ENCODE peak calls at places on chromosomes 11 and 22, in ten cellular contexts. L is head of caudate nucleus; U is activated T-cell treated with anti-CD3 and anti-CD28 coated beads, Interleukin-2, amount 50 U/mL, for 4 hours; G is BJ; M is GM06990; Z is GM04504; Q is body of pancreas; N is NCI-H1105; I is endothelial cell; V is heart right ventricle. Y is an unnamed sample.

GRCh38 chr22:27605390-27605789 is 196.2 kb downstream of the MN1 start:
- DNase-seq in V (no peak), Q (no peak), L (no peak), Z (no peak), M (no peak), G (no peak), U (no peak), I (no peak), N (no peak), Y (no peak)

GRCh38 chr11:28834877-28835276 is 726.7 kb downstream of the METTL15 start:
- DNase-seq in Z (no peak), N (no peak), G (peak), Q (no peak), V (no peak), U (no peak), L (no peak), M (no peak), I (no peak), Y (no peak)

GRCh38 chr11:112159098-112159761 is 4.7 kb downstream of the IL18 start:
- DNase-seq in I (no peak), V (no peak), L (no peak), Z (no peak), U (no peak), M (peak), Q (no peak), G (no peak), N (no peak), Y (no peak)

GRCh38 chr11:93020248-93021088 is 51.0 kb downstream of the MTNR1B start:
- DNase-seq in M (no peak), Z (no peak), G (no peak), I (no peak), U (no peak), N (peak), Q (no peak), V (no peak), L (no peak), Y (no peak)

GRCh38 chr11:19087658-19088057 is 27.1 kb upstream of the MRGPRX2 start:
- DNase-seq in G (peak), L (no peak), Z (peak), Q (no peak), U (no peak), N (no peak), I (no peak), M (no peak), V (no peak), Y (no peak)

GRCh38 chr11:82038151-82038550 is 695.5 kb downstream of the FAM181B start:
- DNase-seq in I (no peak), M (no peak), Z (no peak), G (no peak), N (no peak), V (no peak), U (no peak), Q (no peak), L (no peak), Y (no peak)

GRCh38 chr22:39592104-39593060 is 21.8 kb downstream of the CACNA1I start:
- DNase-seq in L (no peak), I (no peak), G (peak), M (no peak), Z (peak), N (no peak), V (no peak), Q (peak), U (no peak), Y (no peak)

GRCh38 chr11:93849751-93850584 is 450 bp downstream of the VSTM5 start:
- DNase-seq in L (peak), V (peak), U (no peak), G (no peak), M (no peak), Q (peak), I (peak), Z (no peak), N (peak), Y (no peak)

GRCh38 chr22:34416321-34416900 is 496.1 kb upstream of the LARGE1 start:
- DNase-seq in Z (no peak), I (no peak), V (no peak), Q (no peak), N (no peak), U (no peak), M (no peak), L (no peak), G (no peak), Y (no peak)

GRCh38 chr11:36509265-36509664 is 807 bp downstream of the TRAF6 start:
- DNase-seq in V (no peak), L (no peak), M (no peak), Q (no peak), I (peak), U (peak), N (no peak), Z (no peak), G (no peak), Y (peak)

GRCh38 chr11:83092488-83093384 is 21.0 kb upstream of the RAB30 start:
- DNase-seq in M (no peak), V (no peak), Z (no peak), I (no peak), U (no peak), G (no peak), Q (peak), N (no peak), L (no peak), Y (no peak)

GRCh38 chr11:82701847-82702520 is 31.7 kb downstream of the FAM181B start:
- DNase-seq in I (peak), G (no peak), V (no peak), U (no peak), M (no peak), N (peak), Q (peak), L (no peak), Z (peak), Y (peak)

GRCh38 chr11:129368889-129369672 is 6.6 kb upstream of the BARX2 start:
- DNase-seq in Q (no peak), V (no peak), G (no peak), I (no peak), M (no peak), N (peak), L (no peak), U (no peak), Z (no peak), Y (peak)

GRCh38 chr22:43133401-43133800 is 9.8 kb downstream of the MCAT start:
- DNase-seq in Z (no peak), V (no peak), U (no peak), I (no peak), M (no peak), N (no peak), L (no peak), G (no peak), Q (no peak), Y (no peak)

GRCh38 chr22:20526628-20527355 is 19.4 kb downstream of the MED15 start:
- DNase-seq in V (no peak), U (no peak), N (no peak), L (no peak), Z (no peak), G (no peak), M (no peak), I (no peak), Q (no peak), Y (no peak)

GRCh38 chr11:130737041-130737830 is 179.0 kb downstream of the SNX19 start:
- DNase-seq in I (no peak), M (no peak), G (no peak), L (no peak), V (no peak), Q (no peak), N (no peak), Z (no peak), U (no peak), Y (no peak)

GRCh38 chr11:65719887-65720236 is 736 bp downstream of the RNASEH2C start:
- DNase-seq in V (no peak), N (no peak), M (no peak), Q (no peak), G (no peak), U (no peak), I (peak), Z (no peak), L (no peak), Y (peak)

GRCh38 chr22:43150731-43151206 is 590 bp upstream of the TSPO start:
- DNase-seq in I (no peak), V (no peak), U (no peak), L (no peak), Z (no peak), M (no peak), G (no peak), N (no peak), Q (no peak), Y (no peak)

GRCh38 chr11:105706025-105706530 is 96.2 kb downstream of the GRIA4 start:
- DNase-seq in L (no peak), N (no peak), G (no peak), Z (no peak), I (no peak), Q (no peak), M (no peak), V (no peak), U (no peak), Y (peak)

GRCh38 chr11:107856981-107857517 is 1.5 kb downstream of the SLC35F2 start:
- DNase-seq in U (no peak), I (no peak), G (no peak), N (no peak), L (no peak), M (no peak), Q (no peak), Z (no peak), V (no peak), Y (no peak)

GRCh38 chr11:64990222-64990918 is 6.4 kb downstream of the BATF2 start:
- DNase-seq in M (no peak), Z (no peak), N (no peak), L (no peak), V (peak), G (no peak), Q (peak), U (no peak), I (peak), Y (peak)

GRCh38 chr11:20672575-20672974 is 3.2 kb downstream of the NELL1 start:
- DNase-seq in N (peak), Z (no peak), V (no peak), I (no peak), L (no peak), M (no peak), G (no peak), U (no peak), Q (no peak), Y (peak)

GRCh38 chr11:115709297-115709696 is 205.1 kb upstream of the CADM1 start:
- DNase-seq in G (no peak), I (no peak), N (no peak), Z (no peak), Q (peak), V (no peak), U (no peak), M (no peak), L (no peak), Y (no peak)

GRCh38 chr11:72724021-72724561 is 28.1 kb downstream of the ARAP1 start:
- DNase-seq in M (no peak), Z (no peak), L (no peak), G (no peak), U (no peak), V (no peak), I (no peak), Q (no peak), N (no peak), Y (no peak)

GRCh38 chr22:36279219-36279666 is 26.3 kb downstream of the APOL1 start:
- DNase-seq in U (no peak), I (no peak), Z (no peak), N (no peak), M (no peak), V (no peak), G (no peak), Q (no peak), L (no peak), Y (no peak)

GRCh38 chr22:17575681-17576080 is 12.4 kb downstream of the SLC25A18 start:
- DNase-seq in L (no peak), M (no peak), N (no peak), U (no peak), Q (no peak), V (no peak), Z (no peak), G (no peak), I (no peak), Y (no peak)

GRCh38 chr11:75490221-75491181 is 35.2 kb downstream of the GDPD5 start:
- DNase-seq in I (no peak), N (no peak), V (no peak), M (no peak), Z (no peak), Q (no peak), L (no peak), U (no peak), G (no peak), Y (no peak)